ENCODE peak calls at places on chromosomes 16 and 17, in six cellular contexts. J is CD8-positive, alpha-beta T cell; B is adrenal gland; X is stomach; A is left lung; Y is fibroblast of the aortic adventitia. L is an unnamed sample.

GRCh38 chr17:43410557-43411368 is 12.0 kb downstream of the ARL4D start:
- DNase-seq in J (no peak), A (no peak), Y (peak), B (no peak), X (no peak), L (no peak)

GRCh38 chr17:4735825-4736651 is 3.6 kb upstream of the ZMYND15 start:
- DNase-seq in B (peak), J (no peak), Y (peak), X (no peak), A (no peak), L (no peak)

GRCh38 chr17:4249452-4250029 is 14.2 kb downstream of the ANKFY1 start:
- DNase-seq in Y (peak), X (no peak), J (no peak), B (no peak), A (no peak), L (no peak)

GRCh38 chr17:8799851-8800212 is 667 bp upstream of the MFSD6L start:
- DNase-seq in X (no peak), B (no peak), A (no peak), Y (no peak), J (no peak), L (no peak)

GRCh38 chr16:56281256-56281805 is 90.0 kb downstream of the GNAO1 start:
- DNase-seq in A (no peak), X (no peak), B (no peak), J (no peak), Y (no peak), L (no peak)

GRCh38 chr16:65825191-65825856 is 541.2 kb upstream of the CDH5 start:
- DNase-seq in J (no peak), Y (no peak), A (no peak), B (no peak), X (no peak), L (no peak)

GRCh38 chr16:2824626-2825025 is 5.5 kb upstream of the ZG16B start:
- DNase-seq in J (no peak), B (no peak), A (no peak), X (no peak), Y (no peak), L (no peak)

GRCh38 chr16:87740909-87741424 is 24.8 kb downstream of the KLHDC4 start:
- DNase-seq in J (no peak), A (no peak), X (no peak), B (no peak), Y (peak), L (no peak)

GRCh38 chr17:64572682-64573154 is 65.9 kb downstream of the CEP95 start:
- DNase-seq in X (no peak), J (no peak), B (no peak), Y (peak), A (no peak), L (no peak)

GRCh38 chr16:87135631-87136030 is 181.6 kb downstream of the C16orf95 start:
- DNase-seq in Y (no peak), B (no peak), X (no peak), A (no peak), J (no peak), L (no peak)

GRCh38 chr16:53518550-53519416 is 15.8 kb upstream of the AKTIP start:
- DNase-seq in X (peak), J (peak), Y (peak), A (no peak), B (peak), L (peak)

GRCh38 chr17:66518108-66518507 is 215.7 kb downstream of the PRKCA start:
- DNase-seq in Y (peak), A (no peak), J (no peak), X (no peak), B (no peak), L (no peak)

GRCh38 chr16:16985707-16986106 is 485.1 kb downstream of the XYLT1 start:
- DNase-seq in B (no peak), X (no peak), A (no peak), Y (no peak), J (no peak), L (no peak)
- TF ChIP-seq CTCF in B (no peak), X (no peak), A (no peak), Y (no peak), J (no peak), L (no peak)

GRCh38 chr16:49437344-49437743 is 63.7 kb downstream of the C16orf78 start:
- DNase-seq in A (no peak), B (no peak), X (no peak), J (no peak), Y (no peak), L (no peak)
- TF ChIP-seq CTCF in A (no peak), B (no peak), X (no peak), J (no peak), Y (no peak), L (no peak)

DNA sequence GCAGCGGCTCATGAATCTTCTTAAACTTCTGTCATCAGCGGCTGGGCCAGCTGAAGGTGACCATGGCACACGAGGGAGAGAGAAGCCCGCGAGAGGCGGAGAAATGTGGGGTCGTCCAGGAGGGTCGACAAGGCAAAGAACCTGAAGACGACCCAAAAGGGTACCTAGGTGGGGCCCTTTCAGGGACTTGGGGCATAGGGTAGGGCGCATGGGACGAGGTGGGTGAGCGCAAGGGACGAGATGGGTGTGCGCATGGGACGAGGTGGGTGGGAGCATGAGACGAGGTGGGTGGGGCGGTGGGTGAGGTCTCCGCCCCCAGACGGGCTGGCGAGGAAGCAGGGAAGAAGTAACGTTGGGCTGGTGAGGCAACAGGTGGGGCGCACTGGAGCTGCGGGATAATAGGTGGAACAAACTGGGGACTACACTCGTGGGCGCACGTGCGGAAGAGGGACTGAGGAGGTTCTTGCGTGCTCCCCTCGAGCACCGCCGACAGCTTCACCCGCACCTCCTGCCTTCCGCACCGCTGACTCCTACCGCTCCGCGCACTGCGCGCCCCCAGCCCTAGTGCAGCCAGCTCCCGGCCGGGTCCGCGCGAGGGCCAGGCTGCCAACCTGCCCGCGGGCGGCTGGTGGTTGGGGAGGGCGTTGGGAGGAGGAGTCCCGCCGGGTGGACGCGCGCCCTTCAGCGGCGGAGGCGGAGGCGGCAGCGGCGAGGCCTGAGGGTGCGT is 23.2 kb upstream of the CRYM start:
- DNase-seq in B (peak), Y (peak), J (no peak), X (peak), A (peak), L (no peak)
- TF ChIP-seq CTCF in B (peak), Y (peak), J (no peak), X (peak), A (no peak), L (no peak)

GRCh38 chr16:596736-597060 is 6.8 kb downstream of the RAB40C start:
- DNase-seq in A (no peak), B (no peak), J (no peak), X (no peak), Y (no peak), L (no peak)

GRCh38 chr16:598823-599739 is 9.2 kb downstream of the RAB40C start:
- DNase-seq in B (no peak), Y (no peak), J (no peak), X (peak), A (peak), L (no peak)

GRCh38 chr16:595942-596735 is 6.3 kb downstream of the RAB40C start:
- DNase-seq in A (peak), X (no peak), B (no peak), Y (no peak), J (no peak), L (no peak)

GRCh38 chr16:603221-603620 is 13.4 kb downstream of the RAB40C start:
- DNase-seq in B (no peak), A (no peak), Y (no peak), X (no peak), J (no peak), L (no peak)

DNA sequence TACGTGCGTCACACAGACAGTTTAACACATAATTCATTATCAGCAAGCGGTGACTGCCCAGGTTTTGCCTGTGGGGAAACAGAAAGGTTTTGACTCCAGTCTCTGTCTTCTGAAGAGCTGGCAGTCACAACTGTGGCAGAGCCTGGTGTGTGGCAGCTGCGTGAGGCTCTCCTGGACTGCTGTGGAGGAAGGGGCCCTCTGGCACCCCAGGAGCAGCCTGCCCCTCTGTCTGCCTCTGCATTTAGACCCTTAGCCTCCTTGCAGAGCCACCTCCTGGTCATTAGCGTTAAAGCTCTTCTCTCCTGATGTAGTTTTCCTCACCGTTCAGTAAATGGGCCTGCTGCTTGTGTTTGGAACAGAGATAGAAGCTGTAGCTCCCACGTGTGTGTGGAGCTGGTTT is 10.9 kb downstream of the RAB40C start:
- DNase-seq in J (no peak), Y (no peak), X (no peak), B (no peak), A (no peak), L (no peak)
- TF ChIP-seq CTCF in J (no peak), Y (peak), X (no peak), B (no peak), A (no peak), L (no peak)

GRCh38 chr17:32588982-32589381 is 102.2 kb downstream of the CDK5R1 start:
- DNase-seq in B (no peak), Y (no peak), A (no peak), X (no peak), J (no peak), L (no peak)
- TF ChIP-seq CTCF in B (peak), Y (no peak), A (no peak), X (no peak), J (no peak), L (no peak)

GRCh38 chr17:72602517-72603345 is 481.9 kb downstream of the SOX9 start:
- DNase-seq in B (no peak), J (no peak), Y (peak), X (peak), A (peak), L (no peak)
- TF ChIP-seq CTCF in B (no peak), J (no peak), Y (peak), X (no peak), A (peak), L (no peak)

GRCh38 chr17:42403150-42403549 is 14.9 kb upstream of the STAT3 start:
- DNase-seq in B (no peak), X (peak), Y (no peak), J (no peak), A (no peak), L (no peak)
- TF ChIP-seq CTCF in B (no peak), X (no peak), Y (no peak), J (peak), A (no peak), L (no peak)